ENCODE peak calls at places on chromosomes 6 and 20, in eight cellular contexts. T is tibial artery; S is lower lobe of right lung; Q is cardiac muscle cell; A is HepG2; V is Peyer's patch; D is CD8-positive, alpha-beta T cell; E is fibroblast of lung. N is an unnamed sample.

GRCh38 chr20:38222231-38222922 is 38.2 kb downstream of the KIAA1755 start:
- DNase-seq in S (peak; percentile 65), Q (peak; percentile 78), D (peak; percentile 45), V (peak; percentile 75), T (peak; percentile 61), E (peak; percentile 51), A (peak; percentile 71), N (no peak)

GRCh38 chr6:8006208-8006607 is 58.0 kb downstream of the BLOC1S5 start:
- DNase-seq in D (no peak), A (peak; percentile 48), Q (peak; percentile 7), V (no peak), S (no peak), E (peak; percentile 60), T (no peak), N (no peak)

GRCh38 chr6:169725270-169726048 is 1.2 kb upstream of the PHF10 start:
- DNase-seq in Q (peak; percentile 61), T (peak; percentile 52), E (peak; percentile 91), V (peak; percentile 58), D (no peak), S (peak; percentile 67), A (peak; percentile 97), N (no peak)

GRCh38 chr20:58911970-58912369 is 59.5 kb downstream of the GNAS start:
- DNase-seq in D (no peak), T (no peak), A (no peak), E (no peak), V (no peak), Q (no peak), S (no peak), N (no peak)

GRCh38 chr6:134549854-134550253 is 231.9 kb upstream of the SGK1 start:
- DNase-seq in S (no peak), A (no peak), V (no peak), E (no peak), Q (no peak), T (no peak), D (no peak), N (no peak)

GRCh38 chr6:25173951-25174474 is 105.2 kb upstream of the CARMIL1 start:
- DNase-seq in D (no peak), T (no peak), S (no peak), V (no peak), Q (no peak), E (peak; percentile 99), A (peak; percentile 60), N (peak; percentile 93)

GRCh38 chr6:117404548-117404947 is 21.2 kb downstream of the ROS1 start:
- DNase-seq in A (no peak), V (no peak), D (no peak), E (peak; percentile 19), Q (no peak), T (no peak), S (no peak), N (no peak)

GRCh38 chr6:146593978-146594377 is 4.8 kb upstream of the ADGB start:
- DNase-seq in A (no peak), T (no peak), V (no peak), S (no peak), Q (no peak), D (no peak), E (no peak), N (no peak)

DNA sequence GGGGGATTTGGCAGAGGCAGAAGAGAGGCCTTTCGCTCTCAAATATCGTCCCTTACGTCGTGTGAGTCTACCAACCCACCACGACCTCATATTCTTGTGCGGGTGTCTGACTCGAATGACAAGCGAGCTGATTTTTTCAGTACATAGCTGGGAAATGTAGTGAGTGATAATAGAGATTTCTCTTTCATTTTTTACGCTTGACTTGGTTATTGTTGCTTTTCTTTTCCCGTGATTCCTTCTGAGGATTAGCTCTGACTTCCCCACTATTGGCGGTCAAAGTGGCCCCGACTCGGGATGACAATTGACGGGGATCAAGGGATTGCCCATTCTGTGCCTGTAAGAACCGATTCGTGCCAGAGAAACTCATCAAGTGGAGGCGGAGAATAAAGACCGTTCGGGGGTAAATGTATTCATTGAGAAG is 44.3 kb upstream of the OSTM1 start:
- DNase-seq in S (no peak), T (no peak), Q (no peak), V (no peak), D (no peak), A (no peak), E (peak; percentile 19), N (no peak)
- H3K27me3 ChIP-seq in S (peaks cover 94% of the 10 kb centered on the region), T (peaks cover 90% of the 10 kb centered on the region), Q (peaks cover 100% of the 10 kb centered on the region), V (peaks cover 70% of the 10 kb centered on the region), D (peaks cover 41% of the 10 kb centered on the region), A (peaks cover 5% of the 10 kb centered on the region), E (peaks cover 77% of the 10 kb centered on the region), N (peaks cover 68% of the 10 kb centered on the region)

GRCh38 chr6:28756555-28756918 is 167.2 kb downstream of the TRIM27 start:
- DNase-seq in E (no peak), S (no peak), T (no peak), D (no peak), Q (no peak), A (peak; percentile 70), V (no peak), N (no peak)

GRCh38 chr6:28758818-28759235 is 165.0 kb downstream of the TRIM27 start:
- DNase-seq in S (no peak), E (no peak), V (no peak), Q (no peak), D (no peak), T (no peak), A (no peak), N (no peak)

GRCh38 chr6:28764014-28764723 is 159.6 kb downstream of the TRIM27 start:
- DNase-seq in V (no peak), S (no peak), E (no peak), T (no peak), Q (no peak), D (no peak), A (no peak), N (no peak)

GRCh38 chr6:28757429-28758045 is 166.2 kb downstream of the TRIM27 start:
- DNase-seq in T (no peak), V (no peak), Q (no peak), E (no peak), A (peak; percentile 29), S (no peak), D (no peak), N (no peak)

GRCh38 chr6:28758046-28758817 is 165.6 kb downstream of the TRIM27 start:
- DNase-seq in D (no peak), V (no peak), A (peak; percentile 80), Q (no peak), T (no peak), S (no peak), E (peak; percentile 51), N (no peak)
- H3K4me3 ChIP-seq in D (no peak overlapping the region), V (no peak overlapping the region), A (peak overlapping the region; percentile 49), Q (no peak overlapping the region), T (no peak overlapping the region), S (no peak overlapping the region), E (no peak overlapping the region), N (no peak overlapping the region)

GRCh38 chr6:29375191-29375590 is at the start of gene OR12D3:
- DNase-seq in V (no peak), S (no peak), D (no peak), A (no peak), T (no peak), E (no peak), Q (no peak), N (no peak)

GRCh38 chr6:29376003-29376402 is 912 bp upstream of the OR12D3 start:
- DNase-seq in A (peak; percentile 4), Q (peak; percentile 6), D (no peak), S (no peak), E (no peak), T (no peak), V (no peak), N (no peak)
- TF ChIP-seq CTCF in A (peak; percentile 15), Q (no peak), D (no peak), S (no peak), E (no peak), T (no peak), V (no peak), N (no peak)

DNA sequence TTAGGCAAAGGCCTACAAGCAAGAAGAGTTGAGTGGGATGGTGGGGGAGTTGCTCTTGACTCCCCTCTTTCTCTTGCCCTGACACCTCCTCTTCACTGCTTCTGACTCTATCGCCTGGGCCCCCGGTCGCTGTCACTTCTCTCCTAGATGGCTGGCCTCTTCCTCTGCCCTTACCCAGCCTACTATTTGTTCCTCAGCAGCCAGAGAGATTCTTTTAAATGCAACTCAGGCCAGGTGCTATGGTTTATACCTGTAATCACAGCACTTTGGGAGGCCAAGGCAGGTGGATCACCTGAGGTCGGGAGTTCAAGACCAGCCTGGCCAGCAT is 4.3 kb upstream of the PDYN start:
- DNase-seq in V (no peak), S (no peak), T (no peak), E (no peak), Q (no peak), A (no peak), D (no peak), N (no peak)
- H3K27me3 ChIP-seq in V (no peaks in the 10 kb centered on the region), S (peaks cover 80% of the 10 kb centered on the region), T (peaks cover 54% of the 10 kb centered on the region), E (peaks cover 21% of the 10 kb centered on the region), Q (peaks cover 100% of the 10 kb centered on the region), A (peaks cover 10% of the 10 kb centered on the region), D (no peaks in the 10 kb centered on the region), N (peaks cover 24% of the 10 kb centered on the region)

GRCh38 chr6:136647363-136647763 is 97.1 kb upstream of the MAP7 start:
- DNase-seq in S (no peak), D (peak; percentile 17), Q (no peak), T (no peak), E (peak; percentile 90), A (no peak), V (no peak), N (no peak)
- H3K4me3 ChIP-seq in S (no peak overlapping the region), D (no peak overlapping the region), Q (no peak overlapping the region), T (no peak overlapping the region), E (peak overlapping the region; percentile 27), A (no peak overlapping the region), V (no peak overlapping the region), N (no peak overlapping the region)

DNA sequence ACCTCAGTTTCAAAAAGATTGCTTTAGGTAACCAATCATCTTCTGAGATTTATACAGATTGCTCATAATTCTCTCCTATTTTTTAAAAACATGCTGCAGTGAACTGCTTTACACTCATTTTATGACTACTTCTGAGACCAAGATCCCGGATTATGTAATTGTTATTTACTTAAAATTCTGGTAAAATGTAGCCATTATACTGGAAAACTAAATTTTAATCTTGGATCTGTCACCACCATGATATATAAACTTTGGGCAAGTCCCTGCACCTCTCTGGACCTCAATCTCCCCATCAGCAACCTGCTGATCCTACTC is 477 bp upstream of the PROCR start:
- DNase-seq in A (no peak), V (no peak), D (no peak), S (no peak), Q (no peak), E (no peak), T (no peak), N (no peak)
- TF ChIP-seq CTCF in A (no peak), V (no peak), D (no peak), S (no peak), Q (no peak), E (no peak), T (no peak), N (no peak)

N was measured in BJ.